ENCODE peak calls at places on chromosome 5, in four cellular contexts. M is GM23248, T is kidney epithelial cell, N is IMR-90. P is an unnamed sample.

GRCh38 chr5:119355244-119355635 is 579 bp upstream of the TNFAIP8 start:
- DNase-seq in M (no peak), N (no peak), T (no peak), P (peak; percentile 50)

GRCh38 chr5:61790678-61791077 is 458.6 kb downstream of the ZSWIM6 start:
- DNase-seq in M (no peak), T (no peak), N (no peak), P (no peak)

GRCh38 chr5:109529520-109529919 is 119.7 kb upstream of the PJA2 start:
- DNase-seq in T (no peak), M (peak; percentile 61), N (peak; percentile 36), P (no peak)

GRCh38 chr5:161086456-161086855 is 234.4 kb upstream of the ATP10B start:
- DNase-seq in M (peak; percentile 87), T (no peak), N (peak; percentile 3), P (no peak)

GRCh38 chr5:40879163-40879942 is 29.9 kb upstream of the C7 start:
- DNase-seq in N (peak; percentile 45), M (peak; percentile 59), T (no peak), P (no peak)

GRCh38 chr5:145946112-145946861 is 9.9 kb downstream of the SH3RF2 start:
- DNase-seq in N (peak; percentile 84), T (peak; percentile 91), M (peak; percentile 78), P (no peak)

GRCh38 chr5:14108170-14108996 is 34.8 kb upstream of the TRIO start:
- DNase-seq in T (peak; percentile 34), M (peak; percentile 93), N (peak; percentile 91), P (peak; percentile 70)

GRCh38 chr5:115243412-115243811 is 19.3 kb downstream of the PGGT1B start:
- DNase-seq in M (peak; percentile 67), N (peak; percentile 53), T (no peak), P (no peak)

GRCh38 chr5:174573210-174574014 is 151.0 kb upstream of the MSX2 start:
- DNase-seq in M (no peak), T (no peak), N (peak; percentile 19), P (no peak)

GRCh38 chr5:176596689-176597416 is 13.1 kb downstream of the GPRIN1 start:
- DNase-seq in T (no peak), M (peak; percentile 51), N (no peak), P (peak; percentile 91)

GRCh38 chr5:154477382-154478223 is 424 bp downstream of the HAND1 start:
- DNase-seq in M (peak; percentile 54), N (peak; percentile 1), T (no peak), P (peak; percentile 81)
- H3K27me3 ChIP-seq in M (peaks cover 98% of the 10 kb centered on the region), N (peaks cover 99% of the 10 kb centered on the region), T (peaks cover 99% of the 10 kb centered on the region), P (peaks cover 99% of the 10 kb centered on the region)

GRCh38 chr5:78718827-78719226 is 70.3 kb upstream of the LHFPL2 start:
- DNase-seq in N (no peak), M (no peak), T (no peak), P (no peak)

GRCh38 chr5:78720997-78721396 is 72.4 kb upstream of the LHFPL2 start:
- DNase-seq in M (no peak), T (no peak), N (no peak), P (no peak)

GRCh38 chr5:78720234-78720985 is 71.8 kb upstream of the LHFPL2 start:
- DNase-seq in N (no peak), T (no peak), M (no peak), P (no peak)

GRCh38 chr5:78718185-78718584 is 69.6 kb upstream of the LHFPL2 start:
- DNase-seq in T (no peak), N (no peak), M (no peak), P (no peak)

GRCh38 chr5:78719504-78720233 is 71.1 kb upstream of the LHFPL2 start:
- DNase-seq in N (no peak), M (no peak), T (no peak), P (no peak)
- H3K4me3 ChIP-seq in N (no peak overlapping the region), M (no peak overlapping the region), T (no peak overlapping the region), P (no peak overlapping the region)

GRCh38 chr5:179892255-179892654 is 15.4 kb downstream of the TBC1D9B start:
- DNase-seq in N (no peak), M (no peak), T (no peak), P (no peak)

GRCh38 chr5:179895861-179896260 is 11.8 kb downstream of the TBC1D9B start:
- DNase-seq in M (no peak), N (no peak), T (no peak), P (no peak)

GRCh38 chr5:179893076-179893957 is 14.4 kb downstream of the TBC1D9B start:
- DNase-seq in M (no peak), N (no peak), T (no peak), P (no peak)

GRCh38 chr5:179890751-179891682 is 16.7 kb downstream of the TBC1D9B start:
- DNase-seq in M (no peak), N (no peak), T (no peak), P (no peak)

DNA sequence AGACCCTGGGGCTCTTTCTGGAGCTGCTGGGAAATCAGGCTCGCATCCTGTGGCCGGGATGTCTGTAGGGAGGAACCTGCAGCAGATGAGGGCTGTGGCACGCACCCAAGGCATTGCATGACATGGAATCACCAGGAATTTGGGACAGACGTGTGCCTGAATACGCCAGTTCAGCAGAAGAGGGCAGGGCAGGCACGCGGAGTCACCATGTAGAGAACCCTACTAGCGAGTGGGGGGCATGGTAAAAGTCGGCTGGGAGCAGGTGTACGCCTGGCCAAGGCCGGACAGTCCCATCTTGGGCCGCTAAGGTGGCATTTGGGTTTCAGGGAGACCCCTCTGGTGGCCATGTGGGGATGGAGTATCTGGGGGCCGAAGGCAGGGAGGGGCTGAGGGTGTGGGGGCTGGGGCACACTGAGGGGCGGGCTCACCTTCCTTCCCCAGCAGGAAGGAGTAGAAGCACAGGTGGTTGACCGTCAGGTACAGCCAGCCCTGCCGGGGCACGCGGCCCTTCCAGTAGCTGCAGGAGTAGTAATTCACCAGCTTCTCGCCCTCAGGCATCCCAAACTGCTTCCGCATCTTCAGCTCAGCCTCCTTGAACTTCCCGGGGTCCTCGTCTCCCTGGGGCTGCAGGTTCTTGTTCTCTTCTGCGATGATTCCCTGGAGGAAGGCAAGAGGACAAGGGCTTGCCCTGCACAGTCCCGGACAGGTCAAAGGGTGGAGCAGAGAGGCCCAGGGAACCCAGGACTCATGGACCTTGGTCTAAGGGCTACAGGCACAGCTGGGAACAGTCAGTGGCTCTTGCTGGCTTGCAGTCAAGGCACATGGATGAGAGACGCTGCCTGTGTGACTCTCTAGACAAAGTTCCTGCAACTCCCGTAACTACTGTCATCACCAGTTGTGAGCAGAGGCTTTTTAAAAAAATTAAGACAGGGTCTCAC is 13.5 kb downstream of the TBC1D9B start:
- DNase-seq in N (no peak), M (no peak), T (no peak), P (no peak)
- H3K36me3 ChIP-seq in N (peaks cover 80% of the 10 kb centered on the region), M (peaks cover 27% of the 10 kb centered on the region), T (peaks cover 4% of the 10 kb centered on the region), P (peaks cover 30% of the 10 kb centered on the region)

GRCh38 chr5:170150713-170151104 is 45.0 kb downstream of the FOXI1 start:
- DNase-seq in T (no peak), M (no peak), N (no peak), P (no peak)
- H3K27me3 ChIP-seq in T (no peaks in the 10 kb centered on the region), M (peaks cover 12% of the 10 kb centered on the region), N (no peaks in the 10 kb centered on the region), P (no peaks in the 10 kb centered on the region)

GRCh38 chr5:173498871-173499470 is 117.5 kb downstream of the BOD1 start:
- DNase-seq in N (peak; percentile 23), T (no peak), M (no peak), P (peak; percentile 66)
- H3K4me3 ChIP-seq in N (no peak overlapping the region), T (no peak overlapping the region), M (peak overlapping the region; percentile 62), P (no peak overlapping the region)

DNA sequence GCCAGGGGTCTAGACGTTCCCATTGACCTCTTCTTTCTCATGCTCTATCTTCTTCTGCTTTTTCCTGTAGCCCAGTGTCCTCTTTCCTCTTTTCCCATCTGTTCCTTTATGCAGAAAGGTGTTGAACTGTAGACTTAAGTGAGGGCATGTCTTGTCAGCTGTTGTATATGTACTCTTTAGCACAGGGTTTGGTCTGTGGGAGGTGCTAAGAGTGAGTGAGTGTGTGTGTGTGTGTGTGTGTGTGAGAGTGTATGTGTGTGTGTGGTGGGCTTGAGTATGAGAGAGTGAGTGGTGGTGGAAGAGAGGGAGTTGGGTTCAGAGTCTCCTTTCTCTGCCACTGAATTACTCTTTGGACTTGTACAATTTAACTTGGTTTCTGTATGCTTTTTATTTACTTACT is 10.3 kb upstream of the ROPN1L start:
- DNase-seq in T (no peak), M (no peak), N (no peak), P (no peak)
- H3K36me3 ChIP-seq in T (peaks cover 1% of the 10 kb centered on the region), M (peaks cover 41% of the 10 kb centered on the region), N (peaks cover 45% of the 10 kb centered on the region), P (peaks cover 20% of the 10 kb centered on the region)

GRCh38 chr5:135533794-135534193 is 2.0 kb downstream of the NEUROG1 start:
- DNase-seq in M (no peak), T (no peak), N (no peak), P (no peak)

GRCh38 chr5:135537271-135537670 is 1.5 kb upstream of the NEUROG1 start:
- DNase-seq in M (no peak), T (no peak), N (no peak), P (no peak)

GRCh38 chr5:135535820-135536801 is at the start of gene NEUROG1:
- DNase-seq in M (no peak), T (no peak), N (no peak), P (peak; percentile 96)

GRCh38 chr5:135534609-135535419 is 950 bp downstream of the NEUROG1 start:
- DNase-seq in N (no peak), T (no peak), M (peak; percentile 16), P (peak; percentile 92)

GRCh38 chr5:135535420-135535819 is 344 bp downstream of the NEUROG1 start:
- DNase-seq in T (no peak), N (no peak), M (peak; percentile 21), P (peak; percentile 80)
- H3K27me3 ChIP-seq in T (peaks cover 68% of the 10 kb centered on the region), N (peaks cover 90% of the 10 kb centered on the region), M (peaks cover 81% of the 10 kb centered on the region), P (peaks cover 100% of the 10 kb centered on the region)

P was measured in H7.